ENCODE peak calls at places on chromosomes 13 and 19, in seven cellular contexts. L, S, V, O, T, E and Z are unnamed samples.

GRCh38 chr13:111371720-111372119 is 51.3 kb downstream of the TEX29 start:
- DNase-seq in E (no peak), T (no peak), O (no peak), V (no peak), L (no peak), S (no peak), Z (no peak)

GRCh38 chr19:44608391-44608821 is 5.0 kb upstream of the IGSF23 start:
- DNase-seq in L (no peak), V (no peak), T (no peak), O (no peak), E (no peak), S (no peak), Z (no peak)

GRCh38 chr13:39552233-39552632 is 50.8 kb downstream of the LHFPL6 start:
- DNase-seq in S (no peak), T (no peak), E (no peak), O (no peak), V (no peak), L (no peak), Z (no peak)

GRCh38 chr19:294341-294818 is 3.2 kb upstream of the PLPP2 start:
- DNase-seq in E (no peak), L (no peak), O (no peak), T (no peak), S (peak; percentile 47), V (no peak), Z (no peak)

GRCh38 chr19:7852851-7853759 is 21.1 kb downstream of the PRR36 start:
- DNase-seq in L (no peak), S (peak; percentile 97), V (no peak), E (peak; percentile 91), T (peak; percentile 90), O (peak; percentile 85), Z (no peak)

GRCh38 chr19:47109541-47110375 is 3.8 kb downstream of the ZC3H4 start:
- DNase-seq in V (no peak), O (no peak), L (no peak), S (no peak), E (peak; percentile 59), T (no peak), Z (no peak)

GRCh38 chr13:41533266-41533665 is 75.9 kb downstream of the RGCC start:
- DNase-seq in L (no peak), T (no peak), S (no peak), V (no peak), O (no peak), E (no peak), Z (no peak)

GRCh38 chr13:112808377-112809140 is 118.7 kb downstream of the ATP11A start:
- DNase-seq in L (no peak), S (no peak), T (no peak), E (no peak), V (no peak), O (no peak), Z (no peak)

GRCh38 chr19:32349724-32350475 is 4.5 kb downstream of the ZNF507 start:
- DNase-seq in O (no peak), T (no peak), V (no peak), S (no peak), L (no peak), E (no peak), Z (no peak)

DNA sequence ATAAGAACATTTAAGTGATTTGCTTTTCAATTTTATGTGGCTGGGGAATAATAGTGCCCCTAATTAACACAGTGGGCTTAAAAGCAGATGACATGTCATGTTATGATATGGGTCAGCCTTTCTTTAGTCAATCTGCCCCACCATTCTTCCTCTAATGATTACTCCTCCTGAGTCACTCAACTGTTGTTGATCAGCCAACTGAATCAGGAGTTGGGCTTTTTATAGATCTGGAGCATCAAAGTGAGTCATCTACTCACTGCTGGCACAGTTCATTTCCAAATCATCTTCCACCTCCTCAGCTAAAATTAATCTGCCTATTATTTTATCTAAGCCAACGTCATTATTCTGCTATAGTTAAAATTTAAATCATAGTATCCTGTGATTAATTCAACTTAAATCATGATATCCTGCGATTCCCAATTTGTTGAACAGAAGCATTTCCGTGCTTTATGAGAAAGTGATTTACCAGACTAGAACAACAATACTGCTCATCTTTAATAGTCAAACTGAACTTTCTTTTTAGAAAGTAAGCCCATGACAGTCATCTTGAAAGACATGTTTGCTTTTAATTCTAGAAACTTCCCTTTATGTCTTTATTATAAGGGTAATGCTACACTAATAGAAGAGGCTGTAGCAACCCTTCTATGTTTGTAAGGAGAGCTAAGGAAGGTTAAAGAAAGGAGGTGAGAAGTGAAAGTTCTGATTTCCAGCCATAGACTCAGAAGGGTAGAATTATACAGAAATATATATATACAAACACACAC is 551.4 kb downstream of the TBC1D4 start:
- DNase-seq in E (no peak), V (no peak), S (no peak), O (no peak), L (no peak), T (no peak), Z (no peak)
- H3K9ac ChIP-seq in E (no peak overlapping the region), V (no peak overlapping the region), S (no peak overlapping the region), O (no peak overlapping the region), L (no peak overlapping the region), T (no peak overlapping the region), Z (no peak overlapping the region)

GRCh38 chr19:48493718-48494515 is 17.7 kb downstream of the LMTK3 start:
- DNase-seq in T (no peak), V (no peak), L (no peak), E (no peak), S (no peak), O (no peak), Z (no peak)
- H3K4me1 ChIP-seq in T (peaks cover 34% of the 10 kb centered on the region), V (peaks cover 21% of the 10 kb centered on the region), L (peaks cover 20% of the 10 kb centered on the region), E (peaks cover 34% of the 10 kb centered on the region), S (peaks cover 5% of the 10 kb centered on the region), O (peaks cover 64% of the 10 kb centered on the region), Z (peaks cover 6% of the 10 kb centered on the region)

DNA sequence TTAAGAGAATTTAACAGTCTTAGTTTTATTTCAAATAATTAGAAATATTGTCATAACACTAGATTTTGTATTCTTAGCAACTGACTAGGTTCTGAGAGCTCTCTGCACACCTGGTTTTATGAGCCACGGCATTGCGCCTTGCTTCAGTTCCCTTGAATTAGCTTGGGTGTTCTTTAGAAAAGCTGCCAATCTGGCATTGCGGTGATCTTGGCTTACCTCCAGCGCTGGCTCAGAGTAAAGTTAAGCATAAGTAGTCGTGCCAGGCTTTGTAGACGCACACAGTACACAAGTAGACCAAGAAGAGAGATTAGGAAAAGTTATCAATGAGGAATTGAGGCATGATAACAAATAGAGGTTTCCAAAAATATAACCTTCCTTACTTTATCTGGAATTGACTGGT is 45.7 kb downstream of the TPP2 start:
- DNase-seq in V (no peak), S (no peak), T (no peak), L (no peak), E (no peak), O (no peak), Z (no peak)
- TF ChIP-seq YY1 in V (no peak), S (no peak), T (no peak), L (no peak), E (no peak), O (no peak), Z (no peak)

GRCh38 chr13:44273991-44274810 is 99.4 kb upstream of the SERP2 start:
- DNase-seq in S (no peak), O (no peak), E (no peak), L (no peak), T (no peak), V (no peak), Z (no peak)
- H3K9ac ChIP-seq in S (no peak overlapping the region), O (no peak overlapping the region), E (no peak overlapping the region), L (no peak overlapping the region), T (no peak overlapping the region), V (no peak overlapping the region), Z (no peak overlapping the region)